ENCODE peak calls at places on chromosomes 2 and 18, in four cellular contexts. Y is fibroblast of the aortic adventitia; H is heart right ventricle; S is CD8-positive, alpha-beta T cell. I is an unnamed sample.

GRCh38 chr2:45173513-45173912 is 164.3 kb upstream of the SIX2 start:
- DNase-seq in S (no peak), H (no peak), Y (peak; percentile 98), I (peak; percentile 97)

GRCh38 chr2:104043864-104044263 is 810.1 kb upstream of the POU3F3 start:
- DNase-seq in S (no peak), H (no peak), Y (no peak), I (no peak)

GRCh38 chr18:78818495-78818894 is 161.1 kb upstream of the SALL3 start:
- DNase-seq in Y (no peak), S (no peak), H (no peak), I (no peak)

GRCh38 chr2:177896587-177896986 is 176.0 kb downstream of the PDE11A start:
- DNase-seq in S (no peak), H (no peak), Y (peak; percentile 0), I (no peak)

GRCh38 chr2:65351948-65352595 is 80.3 kb downstream of the SPRED2 start:
- DNase-seq in S (no peak), H (no peak), Y (no peak), I (no peak)

GRCh38 chr2:85776672-85777071 is 22.9 kb downstream of the ATOH8 start:
- DNase-seq in H (no peak), S (no peak), Y (no peak), I (no peak)

GRCh38 chr18:63994783-63995399 is 25.0 kb downstream of the SERPINB8 start:
- DNase-seq in S (peak; percentile 52), H (peak; percentile 23), Y (peak; percentile 77), I (no peak)

GRCh38 chr2:69755862-69756467 is 14.0 kb downstream of the ANXA4 start:
- DNase-seq in S (no peak), H (no peak), Y (peak; percentile 83), I (no peak)

GRCh38 chr2:95022309-95023221 is 2.9 kb upstream of the MAL start:
- DNase-seq in Y (peak; percentile 52), S (peak; percentile 89), H (peak; percentile 47), I (peak; percentile 8)

GRCh38 chr2:31729442-31730092 is 148.8 kb upstream of the SRD5A2 start:
- DNase-seq in H (no peak), Y (peak; percentile 58), S (no peak), I (peak; percentile 1)

GRCh38 chr18:41660654-41661053 is 294.4 kb upstream of the PIK3C3 start:
- DNase-seq in H (no peak), S (no peak), Y (no peak), I (no peak)

GRCh38 chr2:69985684-69986083 is 24.3 kb upstream of the ASPRV1 start:
- DNase-seq in H (peak; percentile 38), Y (peak; percentile 53), S (no peak), I (no peak)

GRCh38 chr2:88481937-88482336 is 29.4 kb upstream of the FOXI3 start:
- DNase-seq in S (no peak), Y (no peak), H (no peak), I (peak; percentile 6)

GRCh38 chr2:26816893-26817292 is 31.0 kb downstream of the CENPA start:
- DNase-seq in Y (no peak), S (no peak), H (no peak), I (no peak)

GRCh38 chr2:169143998-169144397 is 74.6 kb downstream of the DHRS9 start:
- DNase-seq in S (no peak), Y (no peak), H (no peak), I (no peak)

GRCh38 chr18:38576915-38577314 is 1011.3 kb upstream of the CELF4 start:
- DNase-seq in H (no peak), Y (no peak), S (no peak), I (no peak)

GRCh38 chr2:215028231-215028630 is 110.2 kb downstream of the ABCA12 start:
- DNase-seq in S (no peak), H (no peak), Y (peak; percentile 55), I (peak; percentile 15)

GRCh38 chr18:49609416-49610284 is 47.8 kb downstream of the LIPG start:
- DNase-seq in H (no peak), S (no peak), Y (no peak), I (no peak)

GRCh38 chr2:215535726-215536125 is 99.9 kb upstream of the FN1 start:
- DNase-seq in Y (peak; percentile 43), H (no peak), S (no peak), I (no peak)

GRCh38 chr2:161416633-161417427 is 733 bp downstream of the TBR1 start:
- DNase-seq in Y (no peak), S (no peak), H (no peak), I (no peak)

GRCh38 chr2:160973991-160974390 is 186.2 kb upstream of the TANK start:
- DNase-seq in H (no peak), S (no peak), Y (no peak), I (no peak)

GRCh38 chr2:5689790-5690189 is 2.4 kb upstream of the SOX11 start:
- DNase-seq in Y (no peak), H (no peak), S (no peak), I (no peak)
- H3K4me3 ChIP-seq in Y (no peak overlapping the region), H (no peak overlapping the region), S (no peak overlapping the region), I (no peak overlapping the region)

GRCh38 chr18:10519999-10520935 is 5.6 kb upstream of the NAPG start:
- DNase-seq in Y (peak; percentile 98), S (peak; percentile 56), H (peak; percentile 88), I (peak; percentile 78)

GRCh38 chr18:10518595-10519273 is 7.1 kb upstream of the NAPG start:
- DNase-seq in H (peak; percentile 69), S (no peak), Y (peak; percentile 39), I (no peak)

GRCh38 chr18:10516078-10516477 is 9.7 kb upstream of the NAPG start:
- DNase-seq in H (no peak), S (no peak), Y (no peak), I (no peak)

GRCh38 chr18:10522574-10522973 is 3.3 kb upstream of the NAPG start:
- DNase-seq in H (no peak), Y (no peak), S (no peak), I (no peak)

GRCh38 chr18:10519366-10519765 is 6.5 kb upstream of the NAPG start:
- DNase-seq in S (no peak), H (no peak), Y (peak; percentile 33), I (no peak)
- H3K4me3 ChIP-seq in S (no peak overlapping the region), H (no peak overlapping the region), Y (no peak overlapping the region), I (no peak overlapping the region)

DNA sequence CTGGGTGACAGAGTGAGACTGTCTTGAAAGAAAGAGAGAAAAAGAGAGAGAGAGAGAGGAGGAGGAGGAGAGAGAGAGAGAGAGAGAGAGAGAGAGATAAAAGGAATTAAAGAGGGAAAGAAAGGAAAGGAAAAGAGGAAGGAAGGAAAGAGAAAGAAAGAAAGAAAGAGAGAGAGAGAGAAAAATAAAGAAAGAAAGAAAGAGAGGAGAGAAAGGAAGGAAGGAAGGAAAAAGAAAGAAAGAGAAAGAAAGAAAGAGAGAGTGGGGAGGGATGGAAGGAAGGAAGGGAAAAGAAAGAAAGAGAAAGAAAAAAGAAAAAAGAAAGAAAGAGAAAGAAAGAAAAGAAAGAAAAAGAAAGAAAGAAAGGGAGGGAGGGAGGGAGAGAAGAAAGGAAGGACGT is 29.8 kb downstream of the MOGAT1 start:
- DNase-seq in S (no peak), Y (no peak), H (no peak), I (no peak)
- H3K4me3 ChIP-seq in S (no peak overlapping the region), Y (no peak overlapping the region), H (no peak overlapping the region), I (no peak overlapping the region)

DNA sequence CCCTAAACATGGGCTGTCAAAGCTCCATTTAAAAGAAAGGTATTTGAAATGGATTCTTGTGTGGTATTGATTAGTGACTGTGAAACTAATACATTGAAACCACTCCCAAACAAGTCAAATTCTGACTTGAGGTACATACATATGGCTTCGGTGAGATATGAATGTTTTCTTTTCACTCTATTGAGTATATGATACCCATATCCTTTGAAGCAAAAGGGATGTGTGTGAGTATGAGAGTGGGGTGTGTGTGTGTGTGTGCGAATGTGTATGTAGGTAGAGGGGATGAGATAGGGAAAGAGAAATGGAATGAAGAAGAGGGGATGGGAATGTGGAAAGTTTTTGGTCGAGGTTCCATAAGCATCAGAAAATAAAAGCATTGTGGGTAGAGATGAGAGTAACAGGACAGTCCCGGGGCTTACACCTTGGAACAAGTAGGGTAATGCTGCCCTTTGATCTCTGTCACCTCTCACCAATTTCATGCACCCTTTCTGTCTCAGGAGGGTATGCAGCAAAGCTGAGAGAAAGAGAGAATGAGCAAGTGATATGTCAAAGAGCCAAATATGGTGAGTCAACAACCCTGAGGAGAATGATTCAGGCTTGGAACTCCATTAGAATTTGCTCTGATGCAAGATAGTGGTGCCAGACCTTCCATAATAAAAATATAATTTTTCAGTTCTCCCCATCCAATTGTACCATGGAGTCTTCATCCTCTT is 64.0 kb upstream of the ZEB2 start:
- DNase-seq in S (no peak), Y (peak; percentile 89), H (no peak), I (peak; percentile 57)
- H3K4me3 ChIP-seq in S (no peak overlapping the region), Y (no peak overlapping the region), H (no peak overlapping the region), I (no peak overlapping the region)

GRCh38 chr2:61882850-61883249 is 5.6 kb downstream of the CCT4 start:
- DNase-seq in Y (no peak), H (no peak), S (no peak), I (no peak)
- H3K4me3 ChIP-seq in Y (no peak overlapping the region), H (no peak overlapping the region), S (no peak overlapping the region), I (no peak overlapping the region)

GRCh38 chr2:16396171-16396570 is 269.5 kb downstream of the CYRIA start:
- DNase-seq in Y (no peak), S (no peak), H (no peak), I (no peak)
- H3K4me3 ChIP-seq in Y (no peak overlapping the region), S (no peak overlapping the region), H (no peak overlapping the region), I (no peak overlapping the region)